ENCODE peak calls at places on chromosome 6, in seven cellular contexts. Y is neuronal stem cell, C is IMR-90, M is mesenchymal stem cell, S is mesendoderm, I is H9, A is H1. O is an unnamed sample.

GRCh38 chr6:99604161-99605073 is 2.2 kb upstream of the PRDM13 start:
- DNase-seq in Y (no peak), C (no peak), M (no peak), S (no peak), I (peak), A (no peak), O (no peak)

GRCh38 chr6:101401792-101402617 is 8.5 kb downstream of the GRIK2 start:
- DNase-seq in Y (peak), C (peak), M (peak), S (peak), I (peak), A (no peak), O (no peak)

GRCh38 chr6:157135691-157136090 is 187.6 kb downstream of the TMEM242 start:
- DNase-seq in Y (no peak), C (peak), M (no peak), S (no peak), I (no peak), A (no peak), O (peak)

GRCh38 chr6:139648430-139649000 is 274.1 kb upstream of the CITED2 start:
- DNase-seq in Y (no peak), C (no peak), M (no peak), S (no peak), I (no peak), A (no peak), O (no peak)

GRCh38 chr6:89145461-89145961 is 344 bp upstream of the PM20D2 start:
- DNase-seq in Y (no peak), C (peak), M (peak), S (peak), I (no peak), A (no peak), O (no peak)

GRCh38 chr6:75351570-75351969 is 67.0 kb upstream of the TMEM30A start:
- DNase-seq in Y (no peak), C (no peak), M (no peak), S (no peak), I (no peak), A (no peak), O (no peak)

GRCh38 chr6:13927203-13927602 is 2.5 kb downstream of the RNF182 start:
- DNase-seq in Y (no peak), C (no peak), M (no peak), S (peak), I (no peak), A (no peak), O (no peak)

GRCh38 chr6:8845691-8846090 is 410.3 kb upstream of the SLC35B3 start:
- DNase-seq in Y (no peak), C (no peak), M (no peak), S (no peak), I (no peak), A (no peak), O (no peak)

GRCh38 chr6:32113386-32114352 is 4.5 kb upstream of the TNXB start:
- DNase-seq in Y (peak), C (peak), M (peak), S (peak), I (peak), A (no peak), O (peak)

GRCh38 chr6:133101790-133102189 is 139.4 kb upstream of the EYA4 start:
- DNase-seq in Y (no peak), C (peak), M (peak), S (no peak), I (no peak), A (no peak), O (no peak)

GRCh38 chr6:84771732-84772131 is 7.3 kb upstream of the TBX18 start:
- DNase-seq in Y (peak), C (no peak), M (peak), S (peak), I (peak), A (no peak), O (no peak)

GRCh38 chr6:49618257-49618656 is 18.4 kb downstream of the RHAG start:
- DNase-seq in Y (no peak), C (no peak), M (no peak), S (no peak), I (no peak), A (no peak), O (no peak)

GRCh38 chr6:129766959-129767728 is 57.2 kb upstream of the ARHGAP18 start:
- DNase-seq in Y (peak), C (peak), M (peak), S (peak), I (peak), A (no peak), O (peak)

GRCh38 chr6:90197854-90198496 is 98.7 kb downstream of the BACH2 start:
- DNase-seq in Y (no peak), C (peak), M (peak), S (no peak), I (no peak), A (no peak), O (peak)

GRCh38 chr6:88358846-88359245 is 192.7 kb upstream of the CNR1 start:
- DNase-seq in Y (no peak), C (no peak), M (no peak), S (no peak), I (no peak), A (no peak), O (peak)

GRCh38 chr6:142822882-142823578 is 121.9 kb downstream of the HIVEP2 start:
- DNase-seq in Y (no peak), C (no peak), M (no peak), S (peak), I (peak), A (peak), O (peak)

GRCh38 chr6:156955494-156956183 is 178.5 kb downstream of the ARID1B start:
- DNase-seq in Y (no peak), C (no peak), M (no peak), S (no peak), I (no peak), A (no peak), O (no peak)

GRCh38 chr6:33824461-33825154 is 20.8 kb upstream of the MLN start:
- DNase-seq in Y (no peak), C (peak), M (peak), S (peak), I (no peak), A (no peak), O (no peak)

GRCh38 chr6:51271615-51272014 is 452.9 kb downstream of the TFAP2B start:
- DNase-seq in Y (no peak), C (no peak), M (no peak), S (no peak), I (no peak), A (no peak), O (no peak)

GRCh38 chr6:22754111-22754510 is 184.7 kb downstream of the HDGFL1 start:
- DNase-seq in Y (no peak), C (peak), M (peak), S (no peak), I (no peak), A (no peak), O (no peak)

DNA sequence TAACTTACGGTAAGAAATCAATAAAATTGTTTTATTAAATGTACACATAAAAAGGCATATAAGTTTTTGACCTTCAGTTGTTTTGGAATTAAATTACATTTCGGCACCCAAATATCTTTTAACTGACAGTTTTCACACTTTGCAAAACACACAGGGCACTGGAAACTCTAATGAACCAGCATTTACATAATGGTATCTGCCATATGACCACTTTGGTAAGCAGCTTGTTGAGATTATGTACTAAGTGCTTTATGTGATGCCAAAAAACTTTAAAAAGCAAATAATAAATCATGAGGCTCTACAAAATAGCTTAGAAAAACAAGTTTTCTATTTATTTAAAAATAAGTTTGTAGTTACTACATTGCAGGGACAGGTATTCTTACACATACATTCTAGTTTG is 68.2 kb downstream of the IRAK1BP1 start:
- DNase-seq in Y (no peak), C (no peak), M (no peak), S (no peak), I (no peak), A (no peak), O (no peak)
- H2AK5ac ChIP-seq in Y (no peak), C (no peak), M (no peak), S (no peak), I (no peak), A (no peak), O (no peak)

DNA sequence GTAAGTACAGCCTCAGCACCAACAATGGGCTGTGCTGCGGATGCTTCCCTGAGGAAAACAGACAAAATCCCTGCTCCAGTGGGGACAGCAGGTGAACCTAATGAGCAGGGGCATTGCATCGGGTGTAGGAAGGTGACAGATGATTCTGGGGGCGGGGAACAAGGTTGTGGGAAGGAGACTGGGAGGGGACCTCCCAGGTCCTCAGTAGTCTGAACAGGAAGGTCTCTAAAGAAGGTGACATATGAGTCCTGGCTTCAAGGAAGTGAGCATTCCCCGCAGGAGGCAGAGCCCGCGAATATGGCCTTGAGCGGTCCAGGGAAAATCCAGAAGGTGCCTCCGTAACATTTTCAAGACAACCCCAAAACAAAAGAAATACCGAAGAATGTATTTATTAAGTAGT is 19.4 kb downstream of the ULBP1 start:
- DNase-seq in Y (no peak), C (no peak), M (no peak), S (no peak), I (no peak), A (no peak), O (no peak)
- H2AK5ac ChIP-seq in Y (no peak), C (no peak), M (no peak), S (no peak), I (no peak), A (no peak), O (no peak)

GRCh38 chr6:125415921-125416320 is 114.2 kb upstream of the HDDC2 start:
- DNase-seq in Y (no peak), C (no peak), M (peak), S (no peak), I (no peak), A (no peak), O (no peak)
- H2AK5ac ChIP-seq in Y (no peak), C (no peak), M (no peak), S (no peak), I (no peak), A (no peak), O (no peak)

GRCh38 chr6:152117156-152118129 is 310.0 kb downstream of the ESR1 start:
- DNase-seq in Y (no peak), C (no peak), M (no peak), S (no peak), I (no peak), A (no peak), O (no peak)

GRCh38 chr6:152107973-152108372 is 300.5 kb downstream of the ESR1 start:
- DNase-seq in Y (no peak), C (no peak), M (no peak), S (no peak), I (no peak), A (no peak), O (no peak)

GRCh38 chr6:152110878-152111820 is 303.7 kb downstream of the ESR1 start:
- DNase-seq in Y (no peak), C (no peak), M (no peak), S (no peak), I (no peak), A (no peak), O (no peak)

GRCh38 chr6:152118224-152118623 is 310.7 kb downstream of the ESR1 start:
- DNase-seq in Y (no peak), C (no peak), M (no peak), S (no peak), I (no peak), A (no peak), O (no peak)

GRCh38 chr6:152112503-152113261 is 305.2 kb downstream of the ESR1 start:
- DNase-seq in Y (no peak), C (no peak), M (no peak), S (no peak), I (no peak), A (no peak), O (peak)
- H2AK5ac ChIP-seq in Y (no peak), C (no peak), M (no peak), S (no peak), I (no peak), A (no peak), O (no peak)

DNA sequence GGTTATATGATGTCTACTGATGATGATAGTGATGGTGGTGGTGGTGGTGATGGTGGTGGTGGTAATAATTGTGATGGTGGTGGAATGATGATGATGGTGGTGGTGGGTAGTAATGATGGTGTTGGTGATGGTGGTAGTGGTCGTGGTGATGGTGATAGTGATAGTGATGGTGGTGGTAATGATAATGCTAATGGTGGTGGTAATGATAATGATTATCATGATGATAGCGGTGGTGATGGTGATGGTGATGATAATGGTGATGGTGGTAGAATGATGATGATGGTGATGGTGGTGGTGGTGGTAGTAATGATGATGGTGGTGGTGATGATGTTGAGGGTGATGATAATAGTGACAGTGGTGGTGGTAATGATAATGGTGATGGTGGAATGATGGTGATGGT is 4.5 kb upstream of the LPA start:
- DNase-seq in Y (no peak), C (no peak), M (no peak), S (no peak), I (no peak), A (no peak), O (no peak)
- H2AK5ac ChIP-seq in Y (no peak), C (no peak), M (no peak), S (no peak), I (no peak), A (no peak), O (no peak)

DNA sequence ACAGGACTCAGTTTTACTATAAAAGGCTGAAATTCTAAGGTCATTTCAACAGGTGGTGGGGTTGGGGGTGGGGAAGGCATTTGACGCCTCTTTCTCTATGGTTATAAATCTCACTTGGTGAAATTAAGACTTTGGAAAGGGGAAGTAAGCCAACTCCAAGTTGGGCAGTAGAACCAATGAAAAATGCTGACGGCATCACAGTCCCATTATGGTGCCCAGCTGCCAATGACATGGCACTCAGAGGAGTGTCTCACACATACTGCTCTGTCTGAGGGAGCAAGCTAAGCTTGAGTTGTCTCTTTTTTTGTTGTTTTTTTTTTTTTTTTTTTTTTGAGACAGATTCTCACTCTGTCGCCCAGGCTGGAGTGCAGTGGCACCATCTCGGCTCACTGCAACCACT is 4.7 kb downstream of the SLC16A10 start:
- DNase-seq in Y (no peak), C (no peak), M (no peak), S (no peak), I (no peak), A (no peak), O (no peak)
- H2AK5ac ChIP-seq in Y (no peak), C (no peak), M (no peak), S (no peak), I (no peak), A (peak), O (no peak)

GRCh38 chr6:16904957-16905356 is 143.7 kb upstream of the ATXN1 start:
- DNase-seq in Y (no peak), C (no peak), M (no peak), S (no peak), I (no peak), A (no peak), O (no peak)

GRCh38 chr6:16901777-16902176 is 140.5 kb upstream of the ATXN1 start:
- DNase-seq in Y (no peak), C (peak), M (no peak), S (no peak), I (no peak), A (no peak), O (no peak)

GRCh38 chr6:16903470-16903869 is 142.2 kb upstream of the ATXN1 start:
- DNase-seq in Y (no peak), C (peak), M (peak), S (no peak), I (no peak), A (no peak), O (peak)

GRCh38 chr6:16898640-16899428 is 137.6 kb upstream of the ATXN1 start:
- DNase-seq in Y (no peak), C (no peak), M (no peak), S (no peak), I (no peak), A (no peak), O (no peak)

DNA sequence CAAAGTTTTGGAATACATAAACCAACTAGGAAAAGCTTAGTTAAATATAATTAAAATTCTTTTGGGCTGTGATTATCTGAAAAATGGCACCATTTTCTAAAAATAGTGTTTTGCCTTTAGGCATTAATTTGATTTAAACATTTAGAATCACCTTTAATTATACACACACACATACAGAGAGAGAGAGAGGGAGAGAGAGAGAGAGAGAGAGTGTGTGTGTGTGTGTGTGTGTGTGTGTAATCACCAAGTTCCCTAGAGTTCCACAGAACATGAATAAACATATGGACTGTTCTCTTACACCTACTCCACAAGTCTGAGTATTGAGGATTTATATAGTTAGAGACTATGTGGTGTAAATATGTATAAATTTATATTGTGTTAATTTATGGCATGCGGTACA is 141.3 kb upstream of the ATXN1 start:
- DNase-seq in Y (no peak), C (no peak), M (no peak), S (no peak), I (no peak), A (no peak), O (no peak)
- H2AK5ac ChIP-seq in Y (no peak), C (no peak), M (no peak), S (no peak), I (no peak), A (no peak), O (no peak)

DNA sequence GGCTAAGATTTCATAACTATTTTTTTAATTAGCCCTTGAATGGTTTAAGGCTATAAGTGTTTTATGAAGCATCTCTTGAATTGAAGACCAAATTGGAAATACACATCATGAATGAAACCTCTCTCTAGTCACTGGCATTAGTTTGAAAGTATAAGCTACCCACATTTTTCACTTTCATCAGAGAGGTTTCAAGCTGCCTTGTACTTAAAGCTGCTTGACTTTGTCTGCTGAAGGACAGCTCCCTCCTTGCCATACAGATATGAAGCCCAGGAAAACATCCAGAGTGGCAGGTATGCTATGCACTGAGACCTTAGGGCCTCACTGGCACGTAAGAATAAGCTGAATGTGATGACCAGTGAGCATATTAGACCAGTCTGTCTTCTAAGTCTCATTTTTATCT is 62.7 kb downstream of the ELOVL2 start:
- DNase-seq in Y (no peak), C (no peak), M (no peak), S (no peak), I (no peak), A (no peak), O (no peak)
- H2AK5ac ChIP-seq in Y (no peak), C (no peak), M (no peak), S (no peak), I (no peak), A (no peak), O (no peak)

O was measured in trophoblast cell.